ENCODE peak calls at places on chromosomes 3 and 15, in six cellular contexts. N is aorta; Y is CD4-positive, alpha-beta T cell; O is A549; H is lower lobe of right lung; J is tibial artery. C is an unnamed sample.

GRCh38 chr3:11556851-11557644 is 86.7 kb downstream of the VGLL4 start:
- DNase-seq in H (peak), Y (no peak), O (no peak), J (peak), N (peak), C (no peak)

GRCh38 chr3:14574183-14574582 is 34.0 kb upstream of the GRIP2 start:
- DNase-seq in H (no peak), N (no peak), Y (no peak), O (no peak), J (no peak), C (no peak)

GRCh38 chr15:68052431-68052830 is 1.7 kb upstream of the PIAS1 start:
- DNase-seq in N (no peak), J (no peak), Y (no peak), H (no peak), O (no peak), C (no peak)

GRCh38 chr15:29086001-29086400 is 183.6 kb downstream of the NSMCE3 start:
- DNase-seq in O (no peak), Y (no peak), H (no peak), N (peak), J (no peak), C (no peak)

GRCh38 chr3:57999423-58000115 is 8.7 kb upstream of the FLNB start:
- DNase-seq in O (no peak), N (no peak), H (no peak), Y (no peak), J (no peak), C (no peak)

GRCh38 chr3:46913644-46914043 is 36.1 kb downstream of the PTH1R start:
- DNase-seq in N (peak), Y (no peak), H (no peak), O (no peak), J (peak), C (no peak)

GRCh38 chr3:71478568-71478967 is 105.0 kb downstream of the FOXP1 start:
- DNase-seq in N (no peak), Y (peak), O (no peak), J (no peak), H (no peak), C (no peak)

GRCh38 chr3:188262913-188263683 is 109.1 kb downstream of the LPP start:
- DNase-seq in N (peak), H (no peak), J (peak), O (no peak), Y (no peak), C (no peak)

GRCh38 chr15:47301481-47301880 is 415.8 kb upstream of the SEMA6D start:
- DNase-seq in O (no peak), N (no peak), Y (no peak), H (no peak), J (no peak), C (no peak)

GRCh38 chr3:32172420-32172819 is 66.0 kb downstream of the GPD1L start:
- DNase-seq in O (no peak), N (no peak), H (no peak), Y (no peak), J (no peak), C (no peak)

GRCh38 chr3:160403028-160403545 is 3.6 kb downstream of the SMC4 start:
- DNase-seq in Y (no peak), N (no peak), O (no peak), J (no peak), H (no peak), C (no peak)

GRCh38 chr3:99579246-99579645 is 59.1 kb upstream of the COL8A1 start:
- DNase-seq in Y (no peak), O (no peak), H (no peak), N (no peak), J (no peak), C (no peak)

GRCh38 chr3:155548194-155548593 is 196.7 kb downstream of the PLCH1 start:
- DNase-seq in Y (no peak), O (no peak), J (no peak), N (no peak), H (no peak), C (no peak)

GRCh38 chr15:42151012-42151615 is 5.3 kb downstream of the PLA2G4F start:
- DNase-seq in J (no peak), Y (no peak), H (no peak), O (no peak), N (no peak), C (peak)

GRCh38 chr15:55586808-55587207 is 1.3 kb downstream of the PYGO1 start:
- DNase-seq in H (no peak), N (no peak), O (no peak), Y (no peak), J (no peak), C (no peak)

GRCh38 chr3:104347281-104347680 is 1019.4 kb upstream of the ALCAM start:
- DNase-seq in J (no peak), H (no peak), Y (no peak), O (no peak), N (no peak), C (no peak)

GRCh38 chr3:4904801-4905695 is 74.2 kb upstream of the BHLHE40 start:
- DNase-seq in O (no peak), J (no peak), N (no peak), H (no peak), Y (no peak), C (no peak)

GRCh38 chr3:16132926-16133325 is 41.6 kb upstream of the GALNT15 start:
- DNase-seq in J (no peak), N (no peak), Y (no peak), H (no peak), O (no peak), C (no peak)

GRCh38 chr3:171129827-171130226 is 103.3 kb upstream of the SLC2A2 start:
- DNase-seq in N (no peak), Y (no peak), J (no peak), H (no peak), O (no peak), C (no peak)

GRCh38 chr15:81334768-81335447 is 11.0 kb upstream of the STARD5 start:
- DNase-seq in J (no peak), N (no peak), Y (no peak), H (no peak), O (no peak), C (no peak)

GRCh38 chr3:114223146-114223545 is 14.2 kb downstream of the ZNF80 start:
- DNase-seq in H (no peak), Y (no peak), O (no peak), N (no peak), J (no peak), C (no peak)

GRCh38 chr3:128432898-128433629 is 33.6 kb downstream of the DNAJB8 start:
- DNase-seq in O (no peak), H (no peak), J (no peak), Y (no peak), N (no peak), C (peak)

GRCh38 chr3:159854500-159855124 is 134.0 kb upstream of the IL12A start:
- DNase-seq in N (no peak), O (peak), J (no peak), Y (no peak), H (no peak), C (no peak)

GRCh38 chr15:70154440-70155347 is 57.0 kb upstream of the TLE3 start:
- DNase-seq in Y (no peak), O (no peak), H (no peak), N (no peak), J (no peak), C (no peak)

GRCh38 chr3:16741103-16741758 is 136.0 kb upstream of the DAZL start:
- DNase-seq in J (no peak), N (no peak), H (no peak), O (no peak), Y (no peak), C (no peak)

GRCh38 chr3:151213881-151214280 is 10.9 kb upstream of the GPR171 start:
- DNase-seq in H (no peak), N (no peak), J (no peak), O (no peak), Y (no peak), C (no peak)

GRCh38 chr15:62904511-62904910 is 138.0 kb upstream of the TPM1 start:
- DNase-seq in O (no peak), Y (no peak), J (no peak), H (no peak), N (no peak), C (no peak)

GRCh38 chr3:186213946-186214345 is 105.1 kb upstream of the ETV5 start:
- DNase-seq in N (no peak), Y (no peak), J (no peak), H (no peak), O (no peak), C (no peak)

GRCh38 chr3:13624671-13625125 is 75.8 kb downstream of the FBLN2 start:
- DNase-seq in N (peak), Y (no peak), J (no peak), H (peak), O (no peak), C (no peak)

GRCh38 chr3:122514123-122515019 is at the start of gene KPNA1:
- DNase-seq in N (peak), J (peak), O (peak), H (peak), Y (peak), C (peak)

GRCh38 chr3:187878776-187879524 is 133.7 kb upstream of the BCL6 start:
- DNase-seq in H (no peak), O (no peak), J (no peak), N (no peak), Y (no peak), C (no peak)

GRCh38 chr15:63593705-63594671 is 3.2 kb upstream of the FBXL22 start:
- DNase-seq in O (no peak), J (no peak), N (no peak), H (no peak), Y (no peak), C (no peak)

GRCh38 chr3:55481918-55482495 is 5.1 kb downstream of the WNT5A start:
- DNase-seq in H (no peak), J (no peak), O (no peak), N (no peak), Y (no peak), C (no peak)

GRCh38 chr15:51908312-51908711 is 63.3 kb downstream of the LEO1 start:
- DNase-seq in Y (no peak), O (no peak), H (no peak), J (no peak), N (no peak), C (no peak)

GRCh38 chr15:75104804-75105557 is 81.6 kb downstream of the PPCDC start:
- DNase-seq in N (peak), O (peak), H (no peak), J (no peak), Y (no peak), C (no peak)

GRCh38 chr3:24945575-24945974 is 450.9 kb upstream of the THRB start:
- DNase-seq in Y (no peak), O (no peak), H (no peak), J (no peak), N (no peak), C (no peak)

GRCh38 chr3:154121236-154122095 is at the start of gene ARHGEF26:
- DNase-seq in H (peak), O (peak), J (peak), Y (peak), N (peak), C (peak)

GRCh38 chr15:90362936-90363212 is 10.8 kb downstream of the ZNF774 start:
- DNase-seq in J (no peak), N (no peak), H (no peak), Y (no peak), O (no peak), C (no peak)

GRCh38 chr3:174439621-174440349 is 419.3 kb upstream of the NAALADL2 start:
- DNase-seq in J (no peak), N (peak), O (peak), Y (no peak), H (no peak), C (peak)

DNA sequence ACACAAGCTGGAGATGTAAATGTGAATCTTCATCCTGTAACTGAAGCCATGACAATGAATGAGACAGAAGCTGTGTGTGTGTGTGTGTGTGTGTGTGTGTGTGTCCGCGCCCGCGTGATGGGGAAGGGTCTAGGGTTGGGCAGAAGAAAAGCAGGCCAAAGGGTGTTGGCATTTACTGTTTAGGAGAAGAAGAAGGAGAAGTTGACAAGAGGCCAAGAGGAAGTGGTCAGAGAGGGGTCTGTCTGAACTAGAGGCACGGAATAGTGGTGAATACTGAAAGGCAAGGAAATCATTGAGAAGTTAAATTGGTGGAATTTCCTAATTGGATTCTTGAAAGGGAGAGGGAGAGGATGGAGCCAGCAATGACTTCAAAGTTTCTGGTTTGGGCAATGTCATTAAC is 5.6 kb upstream of the NCEH1 start:
- DNase-seq in O (no peak), Y (no peak), J (no peak), N (peak), H (peak), C (no peak)
- H3K27ac ChIP-seq in O (no peak), Y (no peak), J (no peak), N (no peak), H (no peak), C (no peak)

DNA sequence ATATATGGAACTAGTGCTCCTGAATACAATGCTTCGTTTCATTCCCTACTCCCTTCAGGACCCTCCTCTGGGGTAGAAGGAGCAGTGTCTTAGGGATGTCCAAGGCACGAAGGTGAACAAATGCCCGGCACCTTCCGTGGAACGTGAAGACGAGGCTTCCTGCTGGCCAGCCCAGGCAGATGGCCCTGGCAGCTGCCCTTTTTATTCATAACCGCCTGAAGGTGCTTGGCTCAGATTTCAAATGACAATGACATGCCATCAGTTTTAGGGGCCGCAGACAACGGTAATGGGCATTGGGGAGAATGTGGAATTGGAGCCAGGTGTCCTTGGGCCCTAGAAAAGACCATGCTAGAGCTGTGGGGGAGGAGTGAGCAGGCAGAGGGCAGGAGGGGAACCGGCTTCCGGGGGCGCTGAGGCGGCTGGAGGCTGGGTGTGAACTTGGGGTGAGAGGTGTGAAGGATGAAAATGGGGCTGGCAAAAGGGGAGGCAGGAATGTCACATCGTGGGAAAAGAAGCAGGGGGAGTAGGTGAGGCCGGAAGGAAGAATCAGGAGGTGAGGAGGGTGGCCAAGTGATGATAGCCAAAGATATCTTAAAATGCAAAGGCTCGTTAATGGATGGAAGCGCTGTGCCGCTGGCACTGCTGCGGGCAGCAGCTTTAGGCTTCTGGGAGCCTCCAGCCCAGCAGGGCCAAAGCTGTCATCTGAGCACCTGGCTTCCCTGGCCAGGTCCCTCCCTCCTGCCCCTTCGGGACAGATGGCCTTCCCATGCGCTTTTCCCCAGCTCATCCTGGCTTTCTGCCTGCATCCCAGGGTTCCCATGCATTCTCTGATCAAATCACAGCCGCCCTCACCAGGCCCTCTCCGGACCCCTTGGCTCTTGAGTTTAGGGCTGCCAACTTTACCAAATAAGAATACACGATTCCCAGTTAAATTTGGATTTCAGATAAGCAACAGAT is 93.7 kb downstream of the TMEM266 start:
- DNase-seq in O (no peak), J (no peak), N (no peak), Y (no peak), H (no peak), C (no peak)
- H3K27ac ChIP-seq in O (no peak), J (no peak), N (no peak), Y (no peak), H (no peak), C (no peak)

GRCh38 chr15:92050220-92050898 is 196.9 kb downstream of the SLCO3A1 start:
- DNase-seq in J (no peak), N (no peak), H (no peak), Y (no peak), O (no peak), C (no peak)
- H3K27ac ChIP-seq in J (no peak), N (no peak), H (no peak), Y (no peak), O (no peak), C (no peak)

DNA sequence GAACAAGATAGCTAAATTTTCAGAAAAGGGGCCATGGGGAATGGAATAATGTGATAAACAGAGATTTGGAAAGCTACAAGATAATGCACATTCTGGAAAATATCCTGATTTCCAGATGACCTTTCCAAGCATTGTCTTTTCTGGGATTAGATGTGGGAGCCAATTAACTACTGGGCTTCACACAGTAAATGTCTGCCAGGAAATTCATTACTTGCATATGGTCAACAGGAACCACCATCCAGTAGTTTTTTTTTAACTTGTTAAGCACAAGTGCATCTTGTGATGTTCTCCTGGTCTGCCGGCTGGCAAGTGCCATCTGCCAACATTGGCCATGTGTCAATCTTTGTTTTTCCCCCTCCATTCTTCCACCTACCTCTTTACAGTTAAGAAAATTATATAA is 131.1 kb upstream of the BFSP2 start:
- DNase-seq in N (no peak), J (no peak), H (no peak), O (no peak), Y (no peak), C (no peak)
- H3K27ac ChIP-seq in N (no peak), J (no peak), H (no peak), O (no peak), Y (no peak), C (no peak)

DNA sequence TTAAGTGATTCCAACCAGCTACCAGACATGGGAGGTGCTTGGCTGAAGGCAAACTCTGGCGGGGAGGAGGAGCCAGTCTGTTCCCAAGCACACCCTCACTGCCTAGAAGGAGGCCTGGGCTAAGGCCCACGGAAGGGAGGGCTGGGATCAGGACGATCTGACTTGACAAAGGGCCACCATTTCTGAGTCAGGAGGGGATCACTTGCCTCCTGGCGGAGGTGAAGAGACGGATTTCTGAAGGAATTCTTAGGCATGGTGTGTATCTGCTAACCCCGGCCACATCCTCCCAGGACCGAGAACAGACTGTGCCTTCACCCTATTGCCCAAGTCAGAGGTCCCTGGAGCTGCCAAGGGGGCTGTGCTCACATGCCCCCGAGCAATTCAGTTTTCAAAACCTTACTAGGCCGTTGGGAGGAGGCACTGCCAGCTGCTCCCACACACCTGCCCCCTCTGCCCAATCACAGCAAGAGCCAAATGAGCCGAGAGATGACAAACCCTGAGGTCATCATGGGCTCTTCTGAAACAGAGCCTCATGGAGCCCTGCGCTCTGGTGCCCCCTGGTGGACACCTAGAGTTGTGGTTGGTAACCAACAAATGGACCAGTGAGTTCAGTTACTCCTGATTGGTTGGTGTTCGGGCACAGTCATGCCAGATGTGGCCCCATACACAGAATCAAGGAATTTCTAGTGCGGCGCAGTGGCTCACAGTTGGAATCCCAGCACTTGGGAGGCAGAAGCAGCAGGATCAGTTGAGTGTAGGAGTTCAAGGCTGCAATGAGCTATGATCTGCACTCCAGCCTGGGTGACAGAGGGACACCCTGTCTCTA is 6.5 kb upstream of the TNK2 start:
- DNase-seq in Y (peak), H (peak), J (peak), N (peak), O (peak), C (no peak)
- H3K27ac ChIP-seq in Y (no peak), H (peak), J (peak), N (peak), O (peak), C (peak)

C was measured in upper lobe of left lung.